ENCODE peak calls at places on chromosomes 5 and 9, in six cellular contexts. G is AG10803, K is stomach, C is mucosa of descending colon, W is heart right ventricle, V is cardiac muscle cell. J is an unnamed sample.

GRCh38 chr5:75716715-75717081 is 539 bp downstream of the POC5 start:
- DNase-seq in W (no peak), K (no peak), V (no peak), G (no peak), C (peak), J (no peak)

GRCh38 chr5:65821966-65822365 is 100.0 kb downstream of the NLN start:
- DNase-seq in C (no peak), G (no peak), W (no peak), V (no peak), K (no peak), J (no peak)

GRCh38 chr5:132260714-132261615 is 3.5 kb downstream of the PDLIM4 start:
- DNase-seq in W (peak), C (peak), V (peak), G (peak), K (peak), J (peak)

GRCh38 chr5:77301447-77301878 is 91.0 kb downstream of the PDE8B start:
- DNase-seq in K (no peak), W (no peak), V (peak), G (peak), C (no peak), J (no peak)

GRCh38 chr9:133792721-133793470 is 54.7 kb upstream of the SARDH start:
- DNase-seq in C (peak), V (peak), K (peak), G (peak), W (peak), J (peak)

GRCh38 chr5:56814361-56814962 is 887 bp upstream of the MAP3K1 start:
- DNase-seq in C (peak), V (no peak), K (peak), G (no peak), W (peak), J (peak)

GRCh38 chr9:93266521-93267001 is 82.6 kb downstream of the WNK2 start:
- DNase-seq in K (no peak), C (no peak), G (no peak), W (no peak), V (no peak), J (no peak)

GRCh38 chr5:95066048-95066447 is 218.8 kb downstream of the MCTP1 start:
- DNase-seq in C (no peak), G (no peak), W (no peak), K (no peak), V (no peak), J (no peak)

GRCh38 chr9:76115396-76115795 is 224.9 kb downstream of the PCSK5 start:
- DNase-seq in K (no peak), W (no peak), V (peak), G (no peak), C (no peak), J (no peak)

GRCh38 chr5:122699226-122699625 is 75.7 kb upstream of the SNX2 start:
- DNase-seq in V (no peak), C (no peak), W (no peak), K (no peak), G (peak), J (no peak)

GRCh38 chr9:123453904-123454321 is 97.9 kb downstream of the CRB2 start:
- DNase-seq in W (peak), V (peak), C (peak), K (peak), G (peak), J (no peak)

GRCh38 chr5:58459276-58459859 is 518 bp downstream of the PLK2 start:
- DNase-seq in K (peak), V (peak), G (peak), C (peak), W (peak), J (no peak)

GRCh38 chr5:21862986-21863385 is 990.2 kb downstream of the CDH12 start:
- DNase-seq in K (no peak), V (no peak), W (no peak), C (no peak), G (no peak), J (no peak)

GRCh38 chr9:104256031-104256709 is 162.1 kb downstream of the SMC2 start:
- DNase-seq in C (no peak), W (no peak), K (no peak), V (peak), G (peak), J (no peak)

GRCh38 chr9:98807811-98808195 is 333 bp downstream of the GALNT12 start:
- DNase-seq in C (peak), K (no peak), V (no peak), W (no peak), G (no peak), J (no peak)

GRCh38 chr5:138289296-138289695 is 14.9 kb upstream of the GFRA3 start:
- DNase-seq in G (no peak), W (no peak), K (no peak), V (no peak), C (no peak), J (no peak)

GRCh38 chr5:109619661-109620060 is 70.1 kb upstream of the MAN2A1 start:
- DNase-seq in V (no peak), G (no peak), W (no peak), C (no peak), K (no peak), J (no peak)

DNA sequence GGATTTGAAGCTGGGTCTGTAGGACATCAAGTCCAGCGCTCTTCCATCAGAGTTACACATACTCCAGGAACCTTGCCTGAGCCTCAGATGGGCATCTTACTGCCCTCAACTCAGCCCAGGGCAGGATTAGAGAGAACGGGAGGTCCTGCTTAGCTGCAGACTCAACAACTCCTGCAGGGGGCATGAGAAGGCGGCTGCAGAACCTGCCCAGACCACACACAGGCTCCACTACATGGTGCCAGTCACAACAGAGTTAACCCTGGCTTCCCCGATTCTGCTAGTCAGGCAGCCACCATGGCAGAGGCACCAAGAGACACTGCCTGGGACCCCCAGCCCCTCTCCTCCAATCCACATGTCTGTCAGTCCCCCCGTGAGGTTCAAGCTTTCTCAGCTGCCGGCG is 23.9 kb upstream of the CPLX2 start:
- DNase-seq in V (peak), C (no peak), G (no peak), K (no peak), W (no peak), J (no peak)
- TF ChIP-seq CTCF in V (no peak), C (no peak), G (no peak), K (no peak), W (peak), J (peak)

DNA sequence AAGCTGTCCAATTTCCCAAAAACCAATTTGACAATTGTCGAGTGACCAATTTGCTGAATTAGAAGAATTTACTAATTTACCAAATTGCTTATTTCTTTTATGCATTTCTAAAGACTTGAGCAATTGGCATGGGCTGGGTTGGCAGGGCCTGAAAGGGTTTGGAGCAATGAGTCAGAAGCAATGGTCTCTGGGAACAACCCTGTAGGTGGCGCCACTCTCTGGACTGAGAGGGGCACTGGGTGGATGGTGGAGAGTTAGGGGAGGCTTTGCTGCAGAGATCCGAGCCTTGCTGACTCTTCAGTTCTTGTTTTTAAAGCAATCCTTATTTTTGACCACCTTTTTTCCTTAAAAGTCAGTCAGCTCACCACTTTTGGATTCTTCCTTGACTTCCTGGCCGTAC is 71.5 kb upstream of the RPS23 start:
- DNase-seq in G (peak), W (no peak), C (peak), K (no peak), V (no peak), J (no peak)
- TF ChIP-seq CTCF in G (peak), W (peak), C (no peak), K (no peak), V (peak), J (peak)

GRCh38 chr5:1255081-1255561 is 29.9 kb downstream of the SLC6A18 start:
- DNase-seq in C (no peak), W (no peak), V (no peak), G (no peak), K (no peak), J (no peak)
- TF ChIP-seq CTCF in C (no peak), W (no peak), V (no peak), G (no peak), K (no peak), J (no peak)

DNA sequence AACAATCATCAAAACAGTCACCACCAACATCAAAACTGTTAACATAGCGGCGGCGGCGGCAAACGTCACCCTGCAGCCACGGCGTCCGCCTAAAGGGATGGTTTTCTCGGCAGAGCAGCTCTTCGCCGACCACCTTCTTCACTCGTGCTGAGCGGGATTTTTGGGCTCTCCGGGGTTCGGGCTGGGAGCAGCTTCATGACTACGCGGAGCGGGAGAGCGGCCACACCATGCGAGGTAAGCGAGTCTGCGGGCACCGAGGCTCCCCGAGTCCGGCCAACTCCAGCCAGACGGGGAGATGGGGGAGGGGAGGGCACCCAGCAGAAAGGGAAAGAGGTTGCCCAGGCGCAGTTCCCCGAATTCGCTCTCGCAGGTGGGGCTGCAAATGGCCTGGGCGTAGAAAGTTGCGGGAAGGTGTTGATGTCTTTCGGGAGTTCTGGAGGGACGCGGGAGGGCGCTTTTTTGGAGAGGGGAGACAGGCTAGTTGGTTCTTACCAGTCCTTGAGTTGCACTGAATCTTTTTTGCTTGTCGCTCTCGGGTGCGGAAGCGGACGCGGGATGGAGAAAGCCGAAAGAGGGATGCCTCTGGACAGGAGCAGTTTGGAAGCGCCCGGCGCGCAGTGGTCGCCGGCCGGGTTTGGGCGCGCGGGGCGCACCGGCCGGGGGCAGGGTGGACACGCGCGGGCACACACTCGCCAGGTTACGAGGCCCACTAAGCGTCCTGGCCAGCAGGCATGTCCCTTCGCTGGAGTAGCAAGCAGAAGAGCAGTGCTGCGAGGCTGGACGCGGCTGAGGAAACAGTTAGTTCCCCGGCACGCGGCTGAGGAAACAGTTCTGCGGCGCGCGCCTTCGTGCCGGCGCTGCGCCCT is 848 bp downstream of the RORB start:
- DNase-seq in C (peak), W (peak), K (no peak), G (peak), V (peak), J (no peak)
- TF ChIP-seq CTCF in C (no peak), W (no peak), K (no peak), G (no peak), V (no peak), J (no peak)

DNA sequence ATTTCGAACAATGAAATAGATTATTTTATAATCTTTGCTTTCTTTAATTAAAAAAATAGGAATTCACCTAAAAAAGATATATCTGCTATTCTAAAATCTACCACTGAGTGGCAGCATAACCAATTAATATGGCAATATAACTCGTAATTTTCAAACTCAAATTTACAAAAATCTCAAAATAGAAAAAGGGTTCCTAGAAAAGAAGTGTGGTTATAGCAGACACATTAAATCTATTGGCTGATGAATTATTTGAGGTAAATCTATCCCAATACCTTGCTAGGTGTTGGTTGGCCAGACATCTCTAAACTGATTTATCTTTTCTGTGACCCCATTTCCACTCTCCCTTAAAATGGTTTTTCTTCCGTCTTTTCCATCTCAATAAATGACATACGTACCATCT is 30.2 kb upstream of the NRG2 start:
- DNase-seq in K (no peak), G (peak), C (no peak), V (peak), W (no peak), J (no peak)
- TF ChIP-seq CTCF in K (peak), G (peak), C (peak), V (peak), W (peak), J (peak)

DNA sequence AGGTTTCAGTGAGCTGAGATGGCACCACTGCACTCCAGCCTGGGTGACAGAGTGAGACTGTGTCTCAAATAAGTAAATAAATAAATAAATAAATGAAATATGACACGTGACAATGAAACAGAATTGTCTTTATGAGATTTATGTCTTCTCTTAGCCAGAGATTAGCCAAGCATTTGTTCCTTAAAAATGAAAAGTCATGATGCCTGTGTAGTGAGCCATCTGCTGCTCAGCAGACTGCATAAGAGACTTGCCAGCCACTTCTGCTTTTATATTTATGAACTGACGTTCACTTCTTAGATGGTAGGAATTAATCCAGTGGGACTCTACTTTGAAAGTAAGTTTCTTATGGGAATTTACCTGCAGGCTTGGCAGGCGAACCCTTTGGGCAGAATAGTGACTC is 227.4 kb downstream of the NR3C1 start:
- DNase-seq in W (no peak), V (no peak), C (no peak), K (no peak), G (no peak), J (no peak)
- TF ChIP-seq CTCF in W (peak), V (no peak), C (no peak), K (no peak), G (no peak), J (peak)

DNA sequence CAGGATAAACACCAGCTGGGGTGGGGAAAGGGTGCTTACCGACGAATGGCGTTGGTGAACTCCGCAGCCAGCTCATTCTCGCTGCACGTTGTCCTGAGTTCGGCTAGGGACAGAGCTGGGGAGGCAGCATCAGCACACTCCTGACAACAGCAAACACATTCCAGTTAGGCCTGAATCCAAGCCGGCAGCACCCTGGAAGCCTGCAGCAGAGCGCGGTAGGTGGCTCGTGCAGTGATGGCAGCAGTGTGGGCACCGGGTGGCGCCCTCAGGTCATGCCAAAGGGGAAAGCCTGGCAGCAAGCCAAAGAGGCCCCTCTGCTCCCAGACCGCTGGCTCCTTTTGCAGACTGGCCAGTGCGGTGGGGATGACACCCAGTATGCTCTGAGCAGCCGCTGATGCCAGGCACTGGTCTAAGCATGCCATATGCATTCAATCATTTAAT is 66.9 kb downstream of the DCP2 start:
- DNase-seq in K (no peak), G (peak), W (peak), C (no peak), V (peak), J (no peak)
- TF ChIP-seq CTCF in K (no peak), G (peak), W (peak), C (no peak), V (no peak), J (no peak)

DNA sequence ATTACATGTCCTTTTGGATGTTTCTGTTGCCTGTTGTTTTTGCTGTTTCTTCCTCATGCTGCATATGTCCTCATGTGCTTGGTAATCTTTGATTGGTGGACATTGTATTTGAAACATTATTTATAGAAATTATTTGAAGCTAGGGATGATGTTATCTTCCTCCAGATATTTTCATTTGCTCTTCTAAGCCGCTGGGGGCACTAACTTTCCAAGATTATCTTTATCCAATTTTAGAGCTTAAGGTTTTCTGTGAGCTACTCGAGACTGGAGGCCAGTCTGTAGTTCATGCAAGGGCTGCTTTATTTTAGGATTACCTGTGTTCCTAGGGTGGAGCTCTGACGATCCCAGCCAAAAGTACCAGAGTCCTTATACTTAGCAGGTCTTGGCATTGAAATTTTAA is 40.9 kb downstream of the STX17 start:
- DNase-seq in K (no peak), C (no peak), W (no peak), V (peak), G (no peak), J (no peak)
- TF ChIP-seq CTCF in K (no peak), C (no peak), W (no peak), V (peak), G (peak), J (no peak)

DNA sequence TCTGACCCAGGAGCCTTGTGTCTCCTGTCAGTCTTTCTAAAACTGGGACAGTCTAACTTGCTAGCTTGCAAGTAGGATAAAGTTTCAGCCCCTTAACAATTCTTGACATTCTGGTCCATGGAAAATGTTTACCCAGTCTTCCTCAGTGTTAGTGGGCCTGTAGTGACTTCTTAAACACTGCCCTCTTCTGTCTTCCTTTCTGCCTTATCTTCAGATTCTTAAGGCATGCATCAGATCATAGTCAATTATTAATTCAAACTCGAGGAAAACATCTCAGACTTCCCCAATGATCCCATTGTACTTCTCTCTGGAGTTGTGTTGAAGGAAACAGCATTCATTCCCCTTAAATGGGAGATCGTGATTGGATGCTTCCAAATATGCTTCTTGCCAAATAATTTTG is 1199.8 kb downstream of the DTWD2 start:
- DNase-seq in K (no peak), C (no peak), V (no peak), G (no peak), W (no peak), J (no peak)
- TF ChIP-seq CTCF in K (no peak), C (no peak), V (no peak), G (no peak), W (no peak), J (no peak)